ENCODE peak calls at places on chromosomes 13 and 19, in five cellular contexts. T, G, J, C and O are unnamed samples.

GRCh38 chr13:49315036-49315565 is 67.4 kb downstream of the CDADC1 start:
- DNase-seq in T (no peak), G (no peak), J (no peak), C (peak), O (no peak)

GRCh38 chr13:98707309-98707999 is 45.0 kb downstream of the SLC15A1 start:
- DNase-seq in T (no peak), G (no peak), J (no peak), C (no peak), O (no peak)

GRCh38 chr19:18029617-18030338 is 21.8 kb downstream of the ARRDC2 start:
- DNase-seq in T (no peak), G (no peak), J (peak), C (peak), O (no peak)

GRCh38 chr13:97191615-97192014 is 30.5 kb upstream of the MBNL2 start:
- DNase-seq in T (peak), G (no peak), J (no peak), C (no peak), O (no peak)

GRCh38 chr13:95355491-95355890 is 54.2 kb upstream of the ABCC4 start:
- DNase-seq in T (no peak), G (no peak), J (no peak), C (peak), O (no peak)

GRCh38 chr13:111115841-111116500 is 861 bp downstream of the ARHGEF7 start:
- DNase-seq in T (peak), G (no peak), J (no peak), C (peak), O (no peak)

GRCh38 chr13:113607477-113608245 is 23.1 kb downstream of the TFDP1 start:
- DNase-seq in T (peak), G (no peak), J (no peak), C (no peak), O (no peak)

GRCh38 chr13:59112375-59112774 is 1051.4 kb downstream of the DIAPH3 start:
- DNase-seq in T (no peak), G (no peak), J (no peak), C (peak), O (no peak)

GRCh38 chr19:48719263-48720171 is at the start of gene MAMSTR:
- DNase-seq in T (peak), G (no peak), J (no peak), C (no peak), O (no peak)